ENCODE peak calls at places on chromosomes 6 and 20, in six cellular contexts. U is AG09309; L is stimulated activated naive B cell treated with anti-CD40 and anti-IgM and Interleukin-4, amounts not matched to agents 10 μg/mL and 1 μg/mL and 100 μg/mL, for 72 hours; B is NCI-H2171 treated with DMSO at 0.1 percent for 48 hours; J is M059J; O is stimulated activated CD8-positive, alpha-beta memory T cell treated with anti-CD3 and anti-CD28 coated beads, Interleukin-15, amount 100 ng/mL, for 4 hours. M is an unnamed sample.

GRCh38 chr6:159125014-159125609 is 44.1 kb upstream of the FNDC1 start:
- DNase-seq in U (no peak), B (peak), L (no peak), O (no peak), J (no peak), M (no peak)

GRCh38 chr6:96792791-96793190 is 44.5 kb downstream of the GPR63 start:
- DNase-seq in J (no peak), U (no peak), O (no peak), L (no peak), B (no peak), M (no peak)

GRCh38 chr20:19830351-19830750 is 72.3 kb downstream of the RIN2 start:
- DNase-seq in U (no peak), L (no peak), J (no peak), B (no peak), O (no peak), M (no peak)

GRCh38 chr20:47790032-47790965 is 5.0 kb upstream of the SULF2 start:
- DNase-seq in U (peak), B (no peak), L (no peak), J (peak), O (no peak), M (peak)

GRCh38 chr6:108762394-108762793 is 85.8 kb upstream of the ARMC2 start:
- DNase-seq in J (no peak), O (no peak), U (no peak), L (peak), B (no peak), M (no peak)

GRCh38 chr20:37526839-37527637 is 638 bp downstream of the BLCAP start:
- DNase-seq in B (no peak), O (no peak), L (no peak), U (no peak), J (peak), M (peak)

GRCh38 chr6:7047966-7048365 is 59.8 kb upstream of the RREB1 start:
- DNase-seq in B (no peak), O (no peak), L (no peak), J (no peak), U (no peak), M (no peak)

GRCh38 chr6:20350215-20350614 is 51.5 kb upstream of the E2F3 start:
- DNase-seq in J (peak), L (no peak), O (no peak), B (no peak), U (no peak), M (peak)

GRCh38 chr20:2814587-2815051 is at the start of gene C20orf141:
- DNase-seq in U (peak), O (no peak), B (peak), L (no peak), J (peak), M (peak)

GRCh38 chr20:1618479-1618878 is 1.3 kb downstream of the SIRPB1 start:
- DNase-seq in L (no peak), J (no peak), U (no peak), O (no peak), B (no peak), M (no peak)

GRCh38 chr20:6519556-6519955 is 247.9 kb upstream of the BMP2 start:
- DNase-seq in U (no peak), L (no peak), O (no peak), B (no peak), J (peak), M (peak)

GRCh38 chr6:134176283-134176975 is 124.0 kb upstream of the SLC2A12 start:
- DNase-seq in L (no peak), U (no peak), O (no peak), J (peak), B (no peak), M (peak)

GRCh38 chr20:45911486-45912343 is at the start of gene PLTP:
- DNase-seq in L (peak), U (no peak), O (no peak), J (peak), B (peak), M (peak)

GRCh38 chr6:151475653-151476523 is 17.9 kb upstream of the CCDC170 start:
- DNase-seq in B (peak), L (no peak), J (peak), U (no peak), O (no peak), M (peak)

GRCh38 chr20:15236812-15237211 is 899.4 kb upstream of the FLRT3 start:
- DNase-seq in B (peak), O (no peak), J (peak), L (peak), U (no peak), M (peak)

GRCh38 chr20:25301357-25301920 is 53.6 kb downstream of the PYGB start:
- DNase-seq in J (no peak), O (no peak), L (no peak), B (no peak), U (no peak), M (no peak)

GRCh38 chr6:165013701-165014100 is 295.7 kb downstream of the C6orf118 start:
- DNase-seq in U (no peak), L (no peak), J (peak), O (no peak), B (no peak), M (peak)

GRCh38 chr20:51712501-51713212 is 55.5 kb downstream of the ATP9A start:
- DNase-seq in J (peak), O (no peak), L (no peak), U (no peak), B (no peak), M (peak)

GRCh38 chr6:37262446-37263026 is 4.6 kb upstream of the TMEM217 start:
- DNase-seq in O (no peak), B (no peak), J (no peak), L (no peak), U (no peak), M (no peak)

M was measured in astrocyte of the hippocampus.